ENCODE peak calls at places on chromosomes 4 and X, in four cellular contexts. G is hepatocyte, W is fibroblast of lung, Z is activated B cell treated with CpG ODN at 0.5 μM for 24 hours. R is an unnamed sample.

GRCh38 chrX:154484255-154485149 is 1.9 kb downstream of the UBL4A start:
- DNase-seq in G (peak), W (no peak), Z (no peak), R (no peak)

GRCh38 chrX:41180194-41180902 is 95.1 kb downstream of the USP9X start:
- DNase-seq in G (peak), W (peak), Z (no peak), R (no peak)

GRCh38 chr4:76147454-76148141 is 599 bp downstream of the NUP54 start:
- DNase-seq in G (peak), W (peak), Z (no peak), R (peak)

GRCh38 chrX:8981742-8982141 is 52.2 kb downstream of the FAM9B start:
- DNase-seq in G (no peak), W (no peak), Z (no peak), R (no peak)

GRCh38 chr4:54082168-54082567 is 17.8 kb upstream of the CHIC2 start:
- DNase-seq in G (peak), W (peak), Z (no peak), R (no peak)

GRCh38 chrX:130171446-130172126 is at the start of gene RAB33A:
- DNase-seq in G (peak), W (peak), Z (peak), R (no peak)

GRCh38 chr4:47550899-47551548 is 65.9 kb downstream of the ATP10D start:
- DNase-seq in G (no peak), W (peak), Z (no peak), R (no peak)

GRCh38 chrX:38891641-38892413 is 90.6 kb downstream of the MID1IP1 start:
- DNase-seq in G (no peak), W (peak), Z (no peak), R (no peak)

GRCh38 chrX:19886888-19887531 is 390 bp downstream of the SH3KBP1 start:
- DNase-seq in G (no peak), W (no peak), Z (peak), R (no peak)

GRCh38 chr4:74311696-74312313 is 3.5 kb downstream of the EPGN start:
- DNase-seq in G (peak), W (peak), Z (no peak), R (no peak)

DNA sequence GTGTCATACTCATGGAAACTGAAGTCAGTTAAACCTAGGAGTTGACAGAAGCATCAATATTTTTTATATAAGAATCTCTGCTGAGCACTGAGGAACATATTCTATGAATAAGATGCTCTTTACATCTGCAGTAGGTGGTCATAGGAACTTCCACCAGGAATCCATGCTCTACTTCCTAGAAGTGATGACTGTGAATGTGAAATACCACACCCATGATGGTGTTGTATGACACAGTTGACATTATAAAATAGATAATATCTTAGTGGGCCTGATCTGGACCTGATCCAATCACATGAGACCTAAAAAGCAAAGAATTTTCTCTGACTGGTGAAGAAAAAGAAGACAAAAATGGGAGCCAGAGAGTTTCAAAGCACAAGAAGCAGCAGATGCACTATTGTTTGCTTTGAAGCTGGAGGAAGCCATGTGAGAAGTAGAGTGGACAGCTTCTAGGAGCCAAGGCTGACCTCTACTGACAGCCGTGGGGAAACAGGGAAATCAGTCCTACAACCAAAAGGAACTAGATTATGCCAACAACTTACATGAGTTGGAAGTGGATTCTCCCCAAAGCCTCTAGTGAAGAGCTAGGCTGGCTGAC is 68.6 kb upstream of the HS3ST1 start:
- DNase-seq in G (no peak), W (no peak), Z (no peak), R (no peak)
- TF ChIP-seq CTCF in G (no peak), W (no peak), Z (no peak), R (no peak)

GRCh38 chr4:7649411-7649740 is 214.6 kb upstream of the PSAPL1 start:
- DNase-seq in G (no peak), W (no peak), Z (no peak), R (no peak)

GRCh38 chr4:7652006-7652405 is 217.3 kb upstream of the PSAPL1 start:
- DNase-seq in G (no peak), W (no peak), Z (no peak), R (no peak)

GRCh38 chr4:7651461-7651921 is 216.8 kb upstream of the PSAPL1 start:
- DNase-seq in G (peak), W (peak), Z (no peak), R (no peak)

GRCh38 chr4:7649741-7650531 is 215.2 kb upstream of the PSAPL1 start:
- DNase-seq in G (no peak), W (peak), Z (no peak), R (no peak)

DNA sequence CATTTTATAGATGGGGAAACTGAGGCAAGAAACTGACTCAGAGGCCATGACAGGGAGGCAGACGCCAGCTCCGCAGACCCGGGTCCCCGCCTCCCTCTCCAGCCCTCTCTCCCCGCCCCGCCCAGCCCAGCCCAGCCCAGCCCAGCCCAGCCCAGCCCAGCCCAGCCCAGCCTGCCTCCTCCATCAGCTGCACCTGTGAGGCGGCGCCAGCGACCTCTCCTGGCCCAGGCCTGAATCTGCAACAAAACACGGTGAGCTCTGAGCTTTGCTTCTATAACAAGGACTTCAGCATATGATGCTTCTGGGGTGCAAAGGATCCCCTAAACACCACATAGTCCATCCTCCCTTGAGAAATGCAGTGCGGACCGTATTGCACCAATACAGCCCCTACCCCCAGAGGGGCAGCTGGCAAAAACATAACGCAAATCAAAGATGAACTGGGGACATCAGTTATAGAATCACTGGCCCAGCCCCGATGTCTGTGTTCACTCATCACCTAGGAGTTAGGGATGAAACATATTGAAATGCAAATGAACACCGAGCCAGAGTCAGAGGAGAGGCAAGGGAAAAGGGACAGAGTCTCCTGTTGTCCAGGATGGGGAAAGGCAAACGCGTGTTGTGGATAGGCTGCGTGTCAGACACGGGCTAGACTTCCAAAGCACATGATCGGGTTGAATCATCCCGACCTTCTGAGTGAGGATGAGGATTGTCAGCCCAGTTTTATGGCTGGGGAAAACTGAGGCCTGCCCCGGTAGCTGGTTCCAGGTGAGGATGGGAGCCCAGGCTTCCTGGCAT is 216.1 kb upstream of the PSAPL1 start:
- DNase-seq in G (peak), W (peak), Z (no peak), R (no peak)
- TF ChIP-seq CTCF in G (peak), W (no peak), Z (no peak), R (peak)

GRCh38 chrX:49268702-49269009 is 937 bp upstream of the PPP1R3F start:
- DNase-seq in G (no peak), W (no peak), Z (no peak), R (no peak)
- TF ChIP-seq CTCF in G (no peak), W (no peak), Z (no peak), R (no peak)

GRCh38 chr4:108650212-108651067 is at the start of gene OSTC:
- DNase-seq in G (peak), W (peak), Z (peak), R (peak)
- TF ChIP-seq CTCF in G (no peak), W (peak), Z (no peak), R (no peak)

GRCh38 chrX:49042581-49043219 is 457 bp downstream of the TFE3 start:
- DNase-seq in G (no peak), W (no peak), Z (no peak), R (no peak)

GRCh38 chrX:49040376-49040955 is 2.7 kb downstream of the TFE3 start:
- DNase-seq in G (no peak), W (peak), Z (no peak), R (no peak)

GRCh38 chrX:49037883-49038475 is 5.2 kb downstream of the TFE3 start:
- DNase-seq in G (no peak), W (peak), Z (no peak), R (no peak)

GRCh38 chrX:49041683-49042529 is 1.3 kb downstream of the TFE3 start:
- DNase-seq in G (peak), W (peak), Z (no peak), R (no peak)

DNA sequence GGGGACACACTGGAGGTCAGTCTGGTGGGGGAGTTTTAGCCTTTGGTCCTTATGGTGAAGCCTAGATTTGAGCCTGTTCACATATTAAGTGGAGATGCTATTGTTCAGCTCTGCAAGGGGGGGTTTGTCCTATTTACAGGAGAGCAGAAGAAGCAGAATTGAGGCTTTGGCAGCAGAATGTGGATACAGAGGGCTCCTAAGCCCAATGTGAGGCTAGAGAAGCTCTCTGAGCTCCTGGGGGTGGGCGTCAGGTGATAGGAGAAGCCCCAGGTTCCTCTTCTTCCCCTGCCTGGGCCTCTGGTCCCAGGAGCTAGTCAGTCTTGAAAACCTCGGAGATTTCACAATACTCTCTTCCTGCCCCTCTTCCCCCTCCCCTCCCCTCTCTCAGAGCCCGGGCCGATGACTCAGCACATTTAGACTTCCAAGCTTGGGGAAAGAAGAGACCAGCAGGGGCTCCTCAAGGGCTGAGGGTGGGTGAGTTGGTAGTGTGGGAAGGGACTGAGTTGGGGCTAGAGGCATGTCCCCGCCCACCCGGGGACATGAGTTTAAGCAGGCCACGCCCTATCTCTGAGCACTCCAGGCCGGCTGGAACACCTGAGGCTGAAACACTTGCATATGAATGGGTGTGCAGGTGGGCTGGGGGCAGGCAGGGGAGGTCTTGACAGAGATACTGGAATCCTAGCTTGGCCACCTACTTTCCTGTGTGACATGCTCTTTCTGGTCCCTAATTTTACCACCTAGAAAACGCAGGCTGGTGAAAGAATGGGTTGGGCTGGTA is 3.4 kb downstream of the TFE3 start:
- DNase-seq in G (peak), W (peak), Z (no peak), R (no peak)
- TF ChIP-seq CTCF in G (no peak), W (peak), Z (no peak), R (no peak)

GRCh38 chr4:84470204-84470785 is 28.8 kb downstream of the NKX6-1 start:
- DNase-seq in G (no peak), W (no peak), Z (no peak), R (no peak)
- TF ChIP-seq CTCF in G (no peak), W (peak), Z (no peak), R (no peak)

GRCh38 chrX:44544036-44544435 is 1.4 kb upstream of the FUNDC1 start:
- DNase-seq in G (no peak), W (no peak), Z (no peak), R (no peak)

DNA sequence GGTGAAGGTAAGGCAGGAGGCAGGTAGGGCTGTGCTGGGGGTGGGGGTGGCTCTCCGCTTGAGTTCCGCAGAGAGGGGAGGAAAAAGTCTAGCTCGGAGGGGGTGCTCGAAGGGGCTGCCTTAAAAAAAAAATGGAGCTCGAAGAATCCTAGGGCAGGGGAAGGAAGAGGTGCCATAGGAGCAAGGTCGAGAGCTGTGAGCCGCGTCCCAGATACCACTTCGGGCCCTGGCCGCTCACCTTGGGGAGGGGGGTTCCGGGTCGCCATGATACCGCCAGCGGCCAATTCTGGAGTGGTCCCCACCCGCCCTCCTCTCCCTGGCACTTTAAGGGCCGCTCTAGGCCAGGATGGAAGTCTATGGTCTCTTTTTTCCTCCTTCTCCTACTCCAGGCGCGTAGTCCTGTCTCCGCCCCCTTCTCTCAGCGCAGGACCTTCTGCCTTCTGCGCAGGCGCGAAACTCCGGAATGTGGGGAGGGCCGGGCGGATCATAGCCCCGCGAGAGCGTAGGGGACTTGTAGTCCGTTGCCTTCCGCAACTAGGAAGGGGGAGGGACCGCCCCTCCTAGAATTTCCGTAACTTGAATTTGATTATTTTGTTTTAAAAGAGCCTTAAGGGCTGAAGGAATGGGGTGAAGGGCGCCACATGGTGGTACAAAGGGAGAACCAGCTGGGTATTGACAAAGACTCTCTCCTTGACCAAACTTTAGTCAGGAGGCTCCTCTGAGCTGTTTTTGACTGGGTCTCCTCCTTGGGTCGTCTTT is at the start of gene FUNDC1:
- DNase-seq in G (peak), W (peak), Z (peak), R (no peak)
- TF ChIP-seq CTCF in G (peak), W (peak), Z (no peak), R (peak)

GRCh38 chr4:80125252-80126177 is 52.5 kb upstream of the ANTXR2 start:
- DNase-seq in G (no peak), W (peak), Z (no peak), R (no peak)
- TF ChIP-seq CTCF in G (peak), W (peak), Z (no peak), R (peak)

GRCh38 chr4:173827707-173828106 is 297.7 kb upstream of the HAND2 start:
- DNase-seq in G (no peak), W (no peak), Z (no peak), R (no peak)
- TF ChIP-seq CTCF in G (no peak), W (no peak), Z (no peak), R (peak)

R was measured in D721Med.